ENCODE peak calls at places on chromosomes 13 and 19, in eight cellular contexts. I, X, V, J, K, F, B and Q are unnamed samples.

GRCh38 chr13:35818577-35819165 is 312.5 kb downstream of the DCLK1 start:
- DNase-seq in I (peak), X (peak), V (no peak), J (no peak), K (no peak), F (no peak), B (peak), Q (no peak)

GRCh38 chr19:13726323-13726722 is 38.0 kb upstream of the MRI1 start:
- DNase-seq in I (no peak), X (no peak), V (no peak), J (no peak), K (no peak), F (no peak), B (no peak), Q (no peak)

GRCh38 chr13:67464154-67464553 is 234.0 kb upstream of the PCDH9 start:
- DNase-seq in I (no peak), X (no peak), V (no peak), J (no peak), K (no peak), F (no peak), B (no peak), Q (no peak)

GRCh38 chr19:58545286-58546068 is 1.6 kb downstream of the TRIM28 start:
- DNase-seq in I (no peak), X (no peak), V (no peak), J (no peak), K (no peak), F (no peak), B (no peak), Q (no peak)

GRCh38 chr13:45194081-45194939 is 6.5 kb downstream of the KCTD4 start:
- DNase-seq in I (peak), X (no peak), V (no peak), J (no peak), K (peak), F (peak), B (no peak), Q (no peak)

GRCh38 chr19:44942067-44942571 is at the start of gene APOC4:
- DNase-seq in I (no peak), X (no peak), V (no peak), J (no peak), K (no peak), F (no peak), B (no peak), Q (no peak)

GRCh38 chr19:16070366-16070990 is 5.8 kb upstream of the TPM4 start:
- DNase-seq in I (no peak), X (peak), V (no peak), J (peak), K (peak), F (peak), B (no peak), Q (no peak)

GRCh38 chr13:29923554-29924481 is 73.4 kb upstream of the UBL3 start:
- DNase-seq in I (peak), X (peak), V (peak), J (peak), K (peak), F (peak), B (peak), Q (no peak)

GRCh38 chr19:41564515-41565383 is 11.2 kb upstream of the CEACAM21 start:
- DNase-seq in I (no peak), X (no peak), V (peak), J (no peak), K (no peak), F (peak), B (peak), Q (no peak)